ENCODE peak calls at places on chromosomes 1 and 21, in six cellular contexts. J is CD4-positive, alpha-beta T cell; X is AG10803; C is body of pancreas; M is sigmoid colon; G is GM06990. K is an unnamed sample.

GRCh38 chr1:113041569-113042335 is 31.2 kb upstream of the LRIG2 start:
- DNase-seq in X (no peak), M (no peak), C (no peak), G (no peak), J (no peak), K (no peak)

GRCh38 chr1:114122891-114123621 is 30.6 kb downstream of the SYT6 start:
- DNase-seq in C (no peak), G (no peak), M (peak; percentile 50), J (no peak), X (peak; percentile 16), K (no peak)

GRCh38 chr1:2594001-2594640 is 7.5 kb downstream of the PRXL2B start:
- DNase-seq in M (peak; percentile 70), G (no peak), J (no peak), C (peak; percentile 43), X (peak; percentile 16), K (no peak)

GRCh38 chr21:16891821-16892220 is 621.0 kb upstream of the CXADR start:
- DNase-seq in M (no peak), G (no peak), J (no peak), C (no peak), X (peak; percentile 86), K (no peak)

GRCh38 chr1:21653744-21654100 is 15.4 kb downstream of the RAP1GAP start:
- DNase-seq in C (no peak), J (no peak), M (no peak), G (no peak), X (no peak), K (no peak)

GRCh38 chr1:36285450-36286101 is 20.6 kb upstream of the SH3D21 start:
- DNase-seq in G (no peak), C (peak; percentile 90), J (peak; percentile 25), X (peak; percentile 90), M (peak; percentile 82), K (peak; percentile 74)

GRCh38 chr21:15333943-15334342 is 269.1 kb upstream of the NRIP1 start:
- DNase-seq in J (no peak), X (no peak), C (no peak), M (no peak), G (no peak), K (no peak)

GRCh38 chr1:114310771-114311251 is 157.1 kb upstream of the SYT6 start:
- DNase-seq in J (no peak), M (no peak), C (peak; percentile 33), G (no peak), X (peak; percentile 89), K (no peak)

GRCh38 chr21:17370750-17371325 is 142.0 kb upstream of the CXADR start:
- DNase-seq in M (no peak), J (no peak), G (no peak), C (no peak), X (no peak), K (no peak)

GRCh38 chr1:87117761-87118160 is 203.3 kb downstream of the HS2ST1 start:
- DNase-seq in G (no peak), C (no peak), M (no peak), J (no peak), X (peak; percentile 27), K (no peak)

GRCh38 chr1:87123610-87124009 is 205.1 kb upstream of the LMO4 start:
- DNase-seq in M (no peak), X (no peak), C (no peak), G (no peak), J (no peak), K (no peak)

GRCh38 chr1:87121732-87122163 is 206.9 kb upstream of the LMO4 start:
- DNase-seq in J (no peak), G (no peak), C (no peak), M (no peak), X (no peak), K (no peak)

GRCh38 chr1:87119741-87120140 is 205.3 kb downstream of the HS2ST1 start:
- DNase-seq in X (no peak), G (no peak), J (no peak), M (no peak), C (no peak), K (no peak)

DNA sequence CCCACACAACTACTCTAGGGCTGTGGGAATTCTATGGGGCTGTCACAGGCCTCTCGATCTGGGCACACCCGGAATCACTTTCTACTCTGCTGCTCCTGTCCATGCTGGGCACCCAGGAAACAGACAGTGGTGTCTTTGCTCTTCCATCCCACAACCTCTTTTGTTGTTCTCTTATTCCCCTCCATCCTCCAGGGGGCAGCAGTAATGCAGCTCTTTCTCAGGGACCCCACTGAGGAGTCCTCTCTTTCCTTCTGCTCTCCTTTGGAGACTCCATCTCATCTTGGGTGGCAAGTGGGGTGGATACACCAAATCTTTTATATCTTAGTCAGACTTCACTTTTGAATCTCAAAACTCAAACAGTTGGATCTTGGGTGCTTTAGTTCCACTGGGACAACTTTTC is 206.3 kb downstream of the HS2ST1 start:
- DNase-seq in C (no peak), G (no peak), X (no peak), M (no peak), J (no peak), K (no peak)
- TF ChIP-seq CTCF in C (no peak), G (peak; percentile 56), X (peak; percentile 28), M (no peak), J (no peak), K (peak; percentile 43)

GRCh38 chr1:168819668-168820067 is 90.7 kb upstream of the DPT start:
- DNase-seq in J (no peak), M (no peak), C (no peak), X (no peak), G (no peak), K (no peak)
- TF ChIP-seq CTCF in J (no peak), M (no peak), C (no peak), X (no peak), G (no peak), K (no peak)

GRCh38 chr1:163298340-163298739 is 23.4 kb upstream of the NUF2 start:
- DNase-seq in C (no peak), X (no peak), J (no peak), G (no peak), M (no peak), K (no peak)

GRCh38 chr1:163300569-163300968 is 21.2 kb upstream of the NUF2 start:
- DNase-seq in M (no peak), C (no peak), X (no peak), J (no peak), G (no peak), K (no peak)

GRCh38 chr1:163295949-163296348 is 25.8 kb upstream of the NUF2 start:
- DNase-seq in C (no peak), M (no peak), G (no peak), X (no peak), J (no peak), K (no peak)

GRCh38 chr1:163291461-163291860 is 30.3 kb upstream of the NUF2 start:
- DNase-seq in M (no peak), X (no peak), C (no peak), G (no peak), J (no peak), K (no peak)

GRCh38 chr1:163296504-163296903 is 25.2 kb upstream of the NUF2 start:
- DNase-seq in J (no peak), C (no peak), G (no peak), X (no peak), M (no peak), K (no peak)
- TF ChIP-seq CTCF in J (no peak), C (no peak), G (no peak), X (no peak), M (no peak), K (no peak)

GRCh38 chr1:153401461-153401860 is 10.6 kb upstream of the S100A8 start:
- DNase-seq in J (no peak), X (no peak), M (no peak), G (no peak), C (no peak), K (no peak)

GRCh38 chr1:153397924-153398651 is 7.2 kb upstream of the S100A8 start:
- DNase-seq in J (no peak), G (no peak), X (no peak), M (no peak), C (no peak), K (no peak)

GRCh38 chr1:153399401-153400055 is 8.7 kb upstream of the S100A8 start:
- DNase-seq in X (no peak), M (no peak), G (no peak), C (no peak), J (no peak), K (no peak)

GRCh38 chr1:153402226-153402625 is 11.4 kb upstream of the S100A8 start:
- DNase-seq in X (no peak), G (no peak), J (no peak), C (no peak), M (no peak), K (no peak)

DNA sequence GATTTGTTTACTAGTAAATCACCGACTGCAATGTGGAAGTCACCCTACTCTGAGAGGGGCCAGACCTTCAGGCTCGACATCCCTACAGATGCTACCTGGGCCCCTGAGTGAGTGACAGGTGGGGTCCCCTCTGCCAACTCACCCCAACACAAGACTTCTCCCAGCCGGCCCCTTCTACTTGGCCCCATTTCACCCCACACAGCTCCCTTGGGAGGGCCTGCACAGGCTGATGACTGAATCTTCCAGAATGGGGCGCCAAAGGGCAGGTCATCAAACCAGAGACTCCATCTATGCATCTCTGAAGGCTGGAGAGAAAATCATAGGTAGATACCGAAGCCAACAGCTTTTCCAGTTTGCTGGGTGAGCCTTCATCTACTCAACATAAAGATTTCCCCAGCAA is 9.4 kb upstream of the S100A8 start:
- DNase-seq in G (no peak), M (no peak), C (no peak), X (no peak), J (no peak), K (no peak)
- TF ChIP-seq CTCF in G (peak; percentile 11), M (no peak), C (no peak), X (peak; percentile 7), J (no peak), K (peak; percentile 22)

GRCh38 chr1:24095140-24095859 is 16.6 kb downstream of the MYOM3 start:
- DNase-seq in J (no peak), G (no peak), M (no peak), X (no peak), C (no peak), K (no peak)

GRCh38 chr1:24092979-24093378 is 19.0 kb downstream of the MYOM3 start:
- DNase-seq in G (no peak), X (no peak), C (no peak), J (no peak), M (no peak), K (no peak)

GRCh38 chr1:24093762-24094161 is 18.2 kb downstream of the MYOM3 start:
- DNase-seq in M (no peak), X (no peak), G (no peak), C (no peak), J (no peak), K (no peak)

GRCh38 chr1:24096009-24096736 is 15.8 kb downstream of the MYOM3 start:
- DNase-seq in C (no peak), M (no peak), X (no peak), J (no peak), G (no peak), K (no peak)

GRCh38 chr1:24094554-24094953 is 17.4 kb downstream of the MYOM3 start:
- DNase-seq in G (no peak), X (no peak), J (no peak), M (no peak), C (no peak), K (no peak)
- TF ChIP-seq CTCF in G (no peak), X (no peak), J (no peak), M (no peak), C (no peak), K (no peak)

DNA sequence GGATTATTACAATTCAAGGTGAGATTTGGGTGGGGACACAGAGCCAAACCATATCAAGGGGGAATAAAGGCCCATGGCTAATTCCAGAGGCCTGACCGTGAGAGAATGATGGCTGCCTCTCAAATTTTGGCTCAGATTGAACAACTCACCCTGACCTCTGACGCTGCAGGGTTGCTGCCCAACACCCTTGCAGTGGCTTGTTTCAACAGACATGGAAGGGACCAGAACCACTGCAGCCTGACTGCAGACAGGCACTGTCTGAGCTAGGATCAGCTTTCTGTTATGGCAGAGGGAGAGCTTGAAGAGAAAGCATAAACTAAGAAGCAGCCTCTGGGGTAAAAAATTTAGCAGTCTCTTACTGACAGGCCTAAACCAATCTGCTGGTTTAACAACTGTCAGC is 90.2 kb upstream of the GADD45A start:
- DNase-seq in G (no peak), J (no peak), X (no peak), C (no peak), M (no peak), K (no peak)
- TF ChIP-seq CTCF in G (no peak), J (no peak), X (no peak), C (no peak), M (no peak), K (no peak)